ENCODE peak calls at places on chromosomes 3 and 15, in six cellular contexts. One of them, this sample, is unnamed.

GRCh38 chr3:63937661-63938651 is 25.8 kb upstream of the SCAANT1 start:
- DNase-seq in activated gamma-delta T cell: no peak
- DNase-seq in fibroblast of lung: no peak
- DNase-seq in EL: no peak
- DNase-seq in T-helper 1 cell: no peak
- DNase-seq in ureter: no peak
- DNase-seq in this sample: no peak

GRCh38 chr15:73081321-73081958 is 29.2 kb downstream of the NEO1 start:
- DNase-seq in EL: peak; percentile 45
- DNase-seq in activated gamma-delta T cell: no peak
- DNase-seq in T-helper 1 cell: peak; percentile 7
- DNase-seq in fibroblast of lung: peak; percentile 57
- DNase-seq in ureter: no peak
- DNase-seq in this sample: no peak

GRCh38 chr3:187066228-187066995 is 72.9 kb downstream of the RPL39L start:
- DNase-seq in activated gamma-delta T cell: no peak
- DNase-seq in ureter: no peak
- DNase-seq in T-helper 1 cell: peak; percentile 36
- DNase-seq in fibroblast of lung: peak; percentile 26
- DNase-seq in EL: peak; percentile 39
- DNase-seq in this sample: peak; percentile 70

GRCh38 chr3:16181361-16181760 is 6.9 kb downstream of the GALNT15 start:
- DNase-seq in EL: peak; percentile 63
- DNase-seq in fibroblast of lung: no peak
- DNase-seq in T-helper 1 cell: no peak
- DNase-seq in ureter: no peak
- DNase-seq in activated gamma-delta T cell: no peak
- DNase-seq in this sample: peak; percentile 68

GRCh38 chr3:42214064-42214463 is 51.9 kb downstream of the CCK start:
- DNase-seq in fibroblast of lung: no peak
- DNase-seq in EL: no peak
- DNase-seq in T-helper 1 cell: no peak
- DNase-seq in ureter: no peak
- DNase-seq in activated gamma-delta T cell: no peak
- DNase-seq in this sample: no peak

GRCh38 chr3:177197041-177197933 is at the start of gene TBL1XR1:
- DNase-seq in ureter: peak; percentile 94
- DNase-seq in T-helper 1 cell: peak; percentile 87
- DNase-seq in EL: peak; percentile 90
- DNase-seq in activated gamma-delta T cell: peak; percentile 75
- DNase-seq in fibroblast of lung: peak; percentile 94
- DNase-seq in this sample: peak; percentile 91

GRCh38 chr15:90419738-90420487 is 31.9 kb downstream of the IQGAP1 start:
- DNase-seq in EL: peak; percentile 91
- DNase-seq in activated gamma-delta T cell: no peak
- DNase-seq in fibroblast of lung: peak; percentile 93
- DNase-seq in ureter: no peak
- DNase-seq in T-helper 1 cell: no peak
- DNase-seq in this sample: peak; percentile 9

GRCh38 chr3:83738202-83738601 is 1220.6 kb upstream of the CADM2 start:
- DNase-seq in T-helper 1 cell: no peak
- DNase-seq in activated gamma-delta T cell: no peak
- DNase-seq in fibroblast of lung: no peak
- DNase-seq in ureter: no peak
- DNase-seq in EL: no peak
- DNase-seq in this sample: no peak

GRCh38 chr3:150308481-150308918 is 99.6 kb upstream of the TSC22D2 start:
- DNase-seq in T-helper 1 cell: no peak
- DNase-seq in ureter: no peak
- DNase-seq in fibroblast of lung: peak; percentile 75
- DNase-seq in EL: no peak
- DNase-seq in activated gamma-delta T cell: no peak
- DNase-seq in this sample: no peak

GRCh38 chr15:68396068-68396467 is 35.9 kb downstream of the ITGA11 start:
- DNase-seq in fibroblast of lung: no peak
- DNase-seq in EL: no peak
- DNase-seq in T-helper 1 cell: no peak
- DNase-seq in activated gamma-delta T cell: no peak
- DNase-seq in ureter: no peak
- DNase-seq in this sample: no peak

GRCh38 chr3:193732391-193732790 is 139.4 kb downstream of the OPA1 start:
- DNase-seq in EL: peak; percentile 69
- DNase-seq in fibroblast of lung: peak; percentile 93
- DNase-seq in activated gamma-delta T cell: no peak
- DNase-seq in ureter: no peak
- DNase-seq in T-helper 1 cell: no peak
- DNase-seq in this sample: peak; percentile 92

GRCh38 chr15:99967841-99968371 is 234.7 kb upstream of the LYSMD4 start:
- DNase-seq in EL: peak; percentile 22
- DNase-seq in T-helper 1 cell: no peak
- DNase-seq in activated gamma-delta T cell: no peak
- DNase-seq in ureter: no peak
- DNase-seq in fibroblast of lung: peak; percentile 37
- DNase-seq in this sample: peak; percentile 92

GRCh38 chr3:112860898-112861297 is 14.2 kb upstream of the CD200R1L start:
- DNase-seq in ureter: no peak
- DNase-seq in activated gamma-delta T cell: no peak
- DNase-seq in T-helper 1 cell: no peak
- DNase-seq in fibroblast of lung: no peak
- DNase-seq in EL: no peak
- DNase-seq in this sample: no peak

GRCh38 chr3:138452491-138452890 is 18.1 kb downstream of the ESYT3 start:
- DNase-seq in fibroblast of lung: no peak
- DNase-seq in ureter: no peak
- DNase-seq in T-helper 1 cell: no peak
- DNase-seq in activated gamma-delta T cell: no peak
- DNase-seq in EL: no peak
- DNase-seq in this sample: peak; percentile 40

GRCh38 chr3:30098656-30099454 is 507.5 kb upstream of the TGFBR2 start:
- DNase-seq in activated gamma-delta T cell: no peak
- DNase-seq in EL: peak; percentile 61
- DNase-seq in T-helper 1 cell: no peak
- DNase-seq in ureter: no peak
- DNase-seq in fibroblast of lung: peak; percentile 89
- DNase-seq in this sample: no peak

GRCh38 chr3:70392227-70392626 is 79.8 kb upstream of the MDFIC2 start:
- DNase-seq in EL: no peak
- DNase-seq in ureter: no peak
- DNase-seq in activated gamma-delta T cell: no peak
- DNase-seq in T-helper 1 cell: no peak
- DNase-seq in fibroblast of lung: no peak
- DNase-seq in this sample: no peak

GRCh38 chr3:197912770-197913476 is 37.1 kb upstream of the RPL35A start:
- DNase-seq in activated gamma-delta T cell: no peak
- DNase-seq in T-helper 1 cell: no peak
- DNase-seq in ureter: no peak
- DNase-seq in fibroblast of lung: peak; percentile 36
- DNase-seq in EL: no peak
- DNase-seq in this sample: no peak

GRCh38 chr3:113551821-113552220 is 19.5 kb downstream of the SIDT1 start:
- DNase-seq in T-helper 1 cell: no peak
- DNase-seq in fibroblast of lung: no peak
- DNase-seq in activated gamma-delta T cell: no peak
- DNase-seq in ureter: no peak
- DNase-seq in EL: no peak
- DNase-seq in this sample: no peak

This sample was measured in MG63.